ENCODE peak calls at places on chromosomes 4 and X, in seven cellular contexts. One of them, this sample, is unnamed.
A peak's percentile ranks its signal among the peaks of the same experiment; 100 is the strongest.

GRCh38 chr4:176791591-176792347 is 953 bp downstream of the VEGFC start:
- DNase-seq in CD4-positive, alpha-beta T cell: no peak
- DNase-seq in cardiac muscle cell: peak; percentile 60
- DNase-seq in brain microvascular endothelial cell: no peak
- DNase-seq in adipocyte: peak; percentile 79
- DNase-seq in prostate gland: no peak
- DNase-seq in effector memory CD4-positive, alpha-beta T cell: no peak
- DNase-seq in this sample: peak; percentile 49

GRCh38 chr4:80195441-80196139 is 1.7 kb upstream of the PRDM8 start:
- DNase-seq in CD4-positive, alpha-beta T cell: no peak
- DNase-seq in cardiac muscle cell: no peak
- DNase-seq in brain microvascular endothelial cell: no peak
- DNase-seq in adipocyte: no peak
- DNase-seq in prostate gland: no peak
- DNase-seq in effector memory CD4-positive, alpha-beta T cell: no peak
- DNase-seq in this sample: no peak

GRCh38 chrX:30900227-30900626 is 11.2 kb upstream of the TAB3 start:
- DNase-seq in CD4-positive, alpha-beta T cell: no peak
- DNase-seq in cardiac muscle cell: no peak
- DNase-seq in brain microvascular endothelial cell: no peak
- DNase-seq in adipocyte: no peak
- DNase-seq in prostate gland: no peak
- DNase-seq in effector memory CD4-positive, alpha-beta T cell: no peak
- DNase-seq in this sample: no peak

GRCh38 chr4:113290666-113291065 is 241.2 kb downstream of the ANK2 start:
- DNase-seq in CD4-positive, alpha-beta T cell: no peak
- DNase-seq in cardiac muscle cell: no peak
- DNase-seq in brain microvascular endothelial cell: no peak
- DNase-seq in adipocyte: no peak
- DNase-seq in prostate gland: no peak
- DNase-seq in effector memory CD4-positive, alpha-beta T cell: no peak
- DNase-seq in this sample: no peak

GRCh38 chrX:29862126-29862664 is 353.2 kb upstream of the MAGEB2 start:
- DNase-seq in CD4-positive, alpha-beta T cell: no peak
- DNase-seq in cardiac muscle cell: no peak
- DNase-seq in brain microvascular endothelial cell: no peak
- DNase-seq in adipocyte: no peak
- DNase-seq in prostate gland: no peak
- DNase-seq in effector memory CD4-positive, alpha-beta T cell: no peak
- DNase-seq in this sample: no peak

GRCh38 chr4:1809754-1810502 is 16.8 kb downstream of the FGFR3 start:
- DNase-seq in CD4-positive, alpha-beta T cell: peak; percentile 49
- DNase-seq in cardiac muscle cell: peak; percentile 84
- DNase-seq in brain microvascular endothelial cell: peak; percentile 32
- DNase-seq in adipocyte: peak; percentile 75
- DNase-seq in prostate gland: peak; percentile 62
- DNase-seq in effector memory CD4-positive, alpha-beta T cell: peak; percentile 28
- DNase-seq in this sample: peak; percentile 90

GRCh38 chrX:123626962-123627361 is 105.9 kb downstream of the THOC2 start:
- DNase-seq in CD4-positive, alpha-beta T cell: no peak
- DNase-seq in cardiac muscle cell: no peak
- DNase-seq in brain microvascular endothelial cell: peak; percentile 20
- DNase-seq in adipocyte: peak; percentile 12
- DNase-seq in prostate gland: no peak
- DNase-seq in effector memory CD4-positive, alpha-beta T cell: no peak
- DNase-seq in this sample: no peak

GRCh38 chrX:53049127-53049517 is 533 bp downstream of the GPR173 start:
- DNase-seq in CD4-positive, alpha-beta T cell: no peak
- DNase-seq in cardiac muscle cell: no peak
- DNase-seq in brain microvascular endothelial cell: no peak
- DNase-seq in adipocyte: peak; percentile 17
- DNase-seq in prostate gland: no peak
- DNase-seq in effector memory CD4-positive, alpha-beta T cell: no peak
- DNase-seq in this sample: no peak

GRCh38 chr4:106978046-106978774 is 57.9 kb downstream of the DKK2 start:
- DNase-seq in CD4-positive, alpha-beta T cell: no peak
- DNase-seq in cardiac muscle cell: no peak
- DNase-seq in brain microvascular endothelial cell: no peak
- DNase-seq in adipocyte: no peak
- DNase-seq in prostate gland: no peak
- DNase-seq in effector memory CD4-positive, alpha-beta T cell: no peak
- DNase-seq in this sample: no peak

GRCh38 chrX:136867518-136867917 is 13.0 kb downstream of the RBMX start:
- DNase-seq in CD4-positive, alpha-beta T cell: no peak
- DNase-seq in cardiac muscle cell: no peak
- DNase-seq in brain microvascular endothelial cell: no peak
- DNase-seq in adipocyte: no peak
- DNase-seq in prostate gland: no peak
- DNase-seq in effector memory CD4-positive, alpha-beta T cell: no peak
- DNase-seq in this sample: no peak

GRCh38 chrX:150049647-150050046 is 111.4 kb upstream of the EOLA2 start:
- DNase-seq in CD4-positive, alpha-beta T cell: no peak
- DNase-seq in cardiac muscle cell: no peak
- DNase-seq in brain microvascular endothelial cell: no peak
- DNase-seq in adipocyte: peak; percentile 57
- DNase-seq in prostate gland: no peak
- DNase-seq in effector memory CD4-positive, alpha-beta T cell: no peak
- DNase-seq in this sample: no peak

GRCh38 chr4:102683846-102684581 is 76.8 kb downstream of the MANBA start:
- DNase-seq in CD4-positive, alpha-beta T cell: no peak
- DNase-seq in cardiac muscle cell: peak; percentile 14
- DNase-seq in brain microvascular endothelial cell: peak; percentile 21
- DNase-seq in adipocyte: no peak
- DNase-seq in prostate gland: no peak
- DNase-seq in effector memory CD4-positive, alpha-beta T cell: no peak
- DNase-seq in this sample: no peak

GRCh38 chrX:49282647-49283011 is 13.0 kb downstream of the PPP1R3F start:
- DNase-seq in CD4-positive, alpha-beta T cell: no peak
- DNase-seq in cardiac muscle cell: peak; percentile 34
- DNase-seq in brain microvascular endothelial cell: peak; percentile 4
- DNase-seq in adipocyte: peak; percentile 8
- DNase-seq in prostate gland: no peak
- DNase-seq in effector memory CD4-positive, alpha-beta T cell: no peak
- DNase-seq in this sample: no peak

GRCh38 chr4:120266602-120267001 is 200.0 kb upstream of the MAD2L1 start:
- DNase-seq in CD4-positive, alpha-beta T cell: no peak
- DNase-seq in cardiac muscle cell: no peak
- DNase-seq in brain microvascular endothelial cell: no peak
- DNase-seq in adipocyte: no peak
- DNase-seq in prostate gland: no peak
- DNase-seq in effector memory CD4-positive, alpha-beta T cell: no peak
- DNase-seq in this sample: no peak

GRCh38 chr4:26573389-26573794 is 10.5 kb upstream of the TBC1D19 start:
- DNase-seq in CD4-positive, alpha-beta T cell: no peak
- DNase-seq in cardiac muscle cell: no peak
- DNase-seq in brain microvascular endothelial cell: no peak
- DNase-seq in adipocyte: peak; percentile 16
- DNase-seq in prostate gland: no peak
- DNase-seq in effector memory CD4-positive, alpha-beta T cell: no peak
- DNase-seq in this sample: peak; percentile 24

GRCh38 chr4:119106036-119107000 is 29.3 kb upstream of the MYOZ2 start:
- DNase-seq in CD4-positive, alpha-beta T cell: no peak
- DNase-seq in cardiac muscle cell: no peak
- DNase-seq in brain microvascular endothelial cell: no peak
- DNase-seq in adipocyte: no peak
- DNase-seq in prostate gland: no peak
- DNase-seq in effector memory CD4-positive, alpha-beta T cell: no peak
- DNase-seq in this sample: peak; percentile 79

GRCh38 chr4:125911481-125911880 is 596.7 kb downstream of the FAT4 start:
- DNase-seq in CD4-positive, alpha-beta T cell: no peak
- DNase-seq in cardiac muscle cell: no peak
- DNase-seq in brain microvascular endothelial cell: no peak
- DNase-seq in adipocyte: no peak
- DNase-seq in prostate gland: no peak
- DNase-seq in effector memory CD4-positive, alpha-beta T cell: no peak
- DNase-seq in this sample: no peak

GRCh38 chrX:109967151-109967550 is 35.8 kb upstream of the TMEM164 start:
- DNase-seq in CD4-positive, alpha-beta T cell: no peak
- DNase-seq in cardiac muscle cell: no peak
- DNase-seq in brain microvascular endothelial cell: no peak
- DNase-seq in adipocyte: no peak
- DNase-seq in prostate gland: no peak
- DNase-seq in effector memory CD4-positive, alpha-beta T cell: no peak
- DNase-seq in this sample: no peak

GRCh38 chrX:124524852-124525251 is 178.5 kb downstream of the SH2D1A start:
- DNase-seq in CD4-positive, alpha-beta T cell: no peak
- DNase-seq in cardiac muscle cell: no peak
- DNase-seq in brain microvascular endothelial cell: no peak
- DNase-seq in adipocyte: no peak
- DNase-seq in prostate gland: no peak
- DNase-seq in effector memory CD4-positive, alpha-beta T cell: no peak
- DNase-seq in this sample: no peak

DNA sequence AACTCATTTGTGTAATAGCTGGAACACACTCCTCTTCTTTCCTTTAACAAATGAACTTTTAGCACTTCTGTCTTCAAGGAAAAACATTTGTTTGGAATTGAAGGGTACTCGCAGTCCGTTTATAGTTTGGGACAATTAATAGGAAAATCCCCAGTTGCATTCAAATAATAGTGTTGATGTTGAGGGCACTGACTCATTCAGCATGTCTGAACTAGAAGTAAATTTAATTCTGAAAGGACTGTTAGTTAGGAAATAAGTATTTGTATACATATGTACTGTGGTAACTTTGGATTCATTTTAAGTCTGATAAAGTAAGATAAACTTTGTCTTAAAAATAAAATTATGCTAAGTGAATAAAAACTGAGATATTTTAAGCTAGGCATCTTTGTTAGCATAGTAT is 27.2 kb downstream of the FAM199X start:
- DNase-seq in CD4-positive, alpha-beta T cell: no peak
- DNase-seq in cardiac muscle cell: no peak
- DNase-seq in brain microvascular endothelial cell: no peak
- DNase-seq in adipocyte: no peak
- DNase-seq in prostate gland: no peak
- DNase-seq in effector memory CD4-positive, alpha-beta T cell: no peak
- DNase-seq in this sample: no peak
- H3K27me3 ChIP-seq in CD4-positive, alpha-beta T cell: no peaks in the 10 kb centered on the region
- H3K27me3 ChIP-seq in cardiac muscle cell: no peaks in the 10 kb centered on the region
- H3K27me3 ChIP-seq in brain microvascular endothelial cell: no peaks in the 10 kb centered on the region
- H3K27me3 ChIP-seq in adipocyte: no peaks in the 10 kb centered on the region
- H3K27me3 ChIP-seq in prostate gland: no peaks in the 10 kb centered on the region
- H3K27me3 ChIP-seq in effector memory CD4-positive, alpha-beta T cell: no peaks in the 10 kb centered on the region
- H3K27me3 ChIP-seq in this sample: no peaks in the 10 kb centered on the region

DNA sequence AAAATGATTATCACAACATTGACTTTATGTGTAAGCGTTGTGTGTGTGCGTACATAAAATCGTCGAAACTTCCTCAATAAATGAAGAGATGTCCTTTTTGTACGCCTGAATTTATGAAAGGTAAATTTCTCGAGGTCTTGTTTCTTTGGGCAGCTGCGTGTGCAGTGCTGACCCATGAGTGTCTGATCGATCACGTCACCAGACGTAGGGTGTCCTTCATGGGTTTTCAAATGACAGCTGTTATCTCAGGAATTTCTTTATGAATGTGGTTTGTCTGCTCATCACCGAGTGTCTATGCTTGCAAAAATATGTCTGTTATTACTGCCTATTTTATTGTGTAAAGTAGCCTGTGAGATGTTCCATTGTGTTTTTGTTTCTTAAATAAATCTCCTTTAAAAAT is 67.7 kb upstream of the GPR78 start:
- DNase-seq in CD4-positive, alpha-beta T cell: no peak
- DNase-seq in cardiac muscle cell: no peak
- DNase-seq in brain microvascular endothelial cell: no peak
- DNase-seq in adipocyte: no peak
- DNase-seq in prostate gland: no peak
- DNase-seq in effector memory CD4-positive, alpha-beta T cell: no peak
- DNase-seq in this sample: no peak
- H3K27me3 ChIP-seq in CD4-positive, alpha-beta T cell: no peaks in the 10 kb centered on the region
- H3K27me3 ChIP-seq in cardiac muscle cell: no peaks in the 10 kb centered on the region
- H3K27me3 ChIP-seq in brain microvascular endothelial cell: no peaks in the 10 kb centered on the region
- H3K27me3 ChIP-seq in adipocyte: peaks cover 7% of the 10 kb centered on the region
- H3K27me3 ChIP-seq in prostate gland: no peaks in the 10 kb centered on the region
- H3K27me3 ChIP-seq in effector memory CD4-positive, alpha-beta T cell: no peaks in the 10 kb centered on the region
- H3K27me3 ChIP-seq in this sample: no peaks in the 10 kb centered on the region

DNA sequence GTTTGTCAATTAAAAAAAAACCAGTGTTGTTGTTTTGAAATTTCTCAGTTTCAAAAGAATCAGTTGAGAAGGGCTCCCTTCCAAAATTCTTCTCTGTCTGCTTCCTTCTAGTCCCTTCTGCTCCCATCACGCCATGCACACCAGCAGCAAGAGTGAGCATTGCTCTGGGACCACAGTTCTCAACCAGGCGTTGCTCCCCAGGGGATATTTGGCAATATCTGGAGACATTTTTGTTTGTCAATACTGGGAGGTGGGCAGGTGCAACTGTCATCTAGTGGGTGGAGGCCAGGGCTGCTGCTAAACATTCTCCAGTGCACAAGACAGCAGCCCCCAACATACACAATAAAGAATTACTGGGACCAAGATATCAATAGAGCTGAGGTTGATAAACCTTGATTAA is 74.8 kb upstream of the EGFL6 start:
- DNase-seq in CD4-positive, alpha-beta T cell: no peak
- DNase-seq in cardiac muscle cell: no peak
- DNase-seq in brain microvascular endothelial cell: no peak
- DNase-seq in adipocyte: no peak
- DNase-seq in prostate gland: no peak
- DNase-seq in effector memory CD4-positive, alpha-beta T cell: no peak
- DNase-seq in this sample: no peak
- H3K27me3 ChIP-seq in CD4-positive, alpha-beta T cell: no peaks in the 10 kb centered on the region
- H3K27me3 ChIP-seq in cardiac muscle cell: no peaks in the 10 kb centered on the region
- H3K27me3 ChIP-seq in brain microvascular endothelial cell: no peaks in the 10 kb centered on the region
- H3K27me3 ChIP-seq in adipocyte: peaks cover 12% of the 10 kb centered on the region
- H3K27me3 ChIP-seq in prostate gland: no peaks in the 10 kb centered on the region
- H3K27me3 ChIP-seq in effector memory CD4-positive, alpha-beta T cell: no peaks in the 10 kb centered on the region
- H3K27me3 ChIP-seq in this sample: no peaks in the 10 kb centered on the region

GRCh38 chr4:41751325-41752061 is 3.0 kb upstream of the PHOX2B start:
- DNase-seq in CD4-positive, alpha-beta T cell: no peak
- DNase-seq in cardiac muscle cell: no peak
- DNase-seq in brain microvascular endothelial cell: no peak
- DNase-seq in adipocyte: no peak
- DNase-seq in prostate gland: no peak
- DNase-seq in effector memory CD4-positive, alpha-beta T cell: no peak
- DNase-seq in this sample: no peak

GRCh38 chr4:41757521-41758156 is 9.1 kb upstream of the PHOX2B start:
- DNase-seq in CD4-positive, alpha-beta T cell: no peak
- DNase-seq in cardiac muscle cell: no peak
- DNase-seq in brain microvascular endothelial cell: no peak
- DNase-seq in adipocyte: no peak
- DNase-seq in prostate gland: no peak
- DNase-seq in effector memory CD4-positive, alpha-beta T cell: no peak
- DNase-seq in this sample: no peak

GRCh38 chr4:41752081-41752836 is 3.7 kb upstream of the PHOX2B start:
- DNase-seq in CD4-positive, alpha-beta T cell: no peak
- DNase-seq in cardiac muscle cell: no peak
- DNase-seq in brain microvascular endothelial cell: no peak
- DNase-seq in adipocyte: no peak
- DNase-seq in prostate gland: no peak
- DNase-seq in effector memory CD4-positive, alpha-beta T cell: no peak
- DNase-seq in this sample: no peak

GRCh38 chr4:41750624-41751324 is 2.2 kb upstream of the PHOX2B start:
- DNase-seq in CD4-positive, alpha-beta T cell: no peak
- DNase-seq in cardiac muscle cell: no peak
- DNase-seq in brain microvascular endothelial cell: no peak
- DNase-seq in adipocyte: no peak
- DNase-seq in prostate gland: no peak
- DNase-seq in effector memory CD4-positive, alpha-beta T cell: no peak
- DNase-seq in this sample: no peak

DNA sequence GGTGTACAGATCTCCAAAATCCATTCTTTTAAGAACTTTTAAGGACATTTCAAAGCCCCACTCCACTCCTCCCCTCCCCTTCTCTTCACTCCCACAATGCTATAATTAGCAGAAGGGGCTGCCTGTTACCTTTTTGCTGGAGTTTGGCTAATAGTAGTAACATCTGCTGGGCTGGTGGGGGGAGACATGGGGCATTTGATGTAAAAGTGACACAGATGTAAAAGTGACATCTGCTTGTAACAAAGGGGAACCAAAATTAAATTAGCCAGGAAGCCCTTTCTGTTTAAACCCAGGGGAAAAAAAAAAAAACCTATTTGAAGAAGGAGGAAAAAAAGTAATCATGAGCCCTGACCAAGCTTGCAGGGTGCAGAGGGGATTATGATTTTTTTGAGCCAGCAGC is 5.4 kb upstream of the PHOX2B start:
- DNase-seq in CD4-positive, alpha-beta T cell: no peak
- DNase-seq in cardiac muscle cell: no peak
- DNase-seq in brain microvascular endothelial cell: no peak
- DNase-seq in adipocyte: no peak
- DNase-seq in prostate gland: no peak
- DNase-seq in effector memory CD4-positive, alpha-beta T cell: no peak
- DNase-seq in this sample: no peak
- H3K27me3 ChIP-seq in CD4-positive, alpha-beta T cell: peaks cover 51% of the 10 kb centered on the region
- H3K27me3 ChIP-seq in cardiac muscle cell: peaks cover 94% of the 10 kb centered on the region
- H3K27me3 ChIP-seq in brain microvascular endothelial cell: peaks cover 50% of the 10 kb centered on the region
- H3K27me3 ChIP-seq in adipocyte: peaks cover 78% of the 10 kb centered on the region
- H3K27me3 ChIP-seq in prostate gland: peaks cover 30% of the 10 kb centered on the region
- H3K27me3 ChIP-seq in effector memory CD4-positive, alpha-beta T cell: peaks cover 11% of the 10 kb centered on the region
- H3K27me3 ChIP-seq in this sample: peaks cover 6% of the 10 kb centered on the region